ENCODE peak calls at places on chromosomes 16 and 17, in eight cellular contexts. X is tibial nerve; G is GOT3; Z is effector CD4-positive, alpha-beta T cell; J is AG09309; B is LHCN-M2; D is GM13977; Y is uterus. F is an unnamed sample.

GRCh38 chr17:54435966-54436365 is 464.7 kb upstream of the TOM1L1 start:
- DNase-seq in X (no peak), G (no peak), Z (no peak), J (no peak), B (no peak), D (no peak), Y (no peak), F (no peak)

GRCh38 chr16:46961373-46962353 is 11.8 kb downstream of the DNAJA2 start:
- DNase-seq in X (no peak), G (no peak), Z (peak; percentile 12), J (no peak), B (no peak), D (no peak), Y (no peak), F (peak; percentile 31)

GRCh38 chr16:971582-971905 is 760 bp upstream of the LMF1 start:
- DNase-seq in X (no peak), G (no peak), Z (no peak), J (no peak), B (no peak), D (no peak), Y (no peak), F (no peak)

GRCh38 chr16:2475413-2476344 is 752 bp downstream of the TBC1D24 start:
- DNase-seq in X (no peak), G (no peak), Z (no peak), J (no peak), B (no peak), D (peak; percentile 72), Y (no peak), F (no peak)

GRCh38 chr17:5203178-5203907 is 11.7 kb upstream of the ZNF594 start:
- DNase-seq in X (no peak), G (no peak), Z (no peak), J (no peak), B (peak; percentile 8), D (no peak), Y (no peak), F (peak; percentile 59)

GRCh38 chr17:57899822-57900221 is 50.0 kb upstream of the MRPS23 start:
- DNase-seq in X (no peak), G (no peak), Z (no peak), J (no peak), B (no peak), D (no peak), Y (peak; percentile 42), F (no peak)

GRCh38 chr16:4409081-4409932 is 7.1 kb downstream of the CORO7 start:
- DNase-seq in X (no peak), G (no peak), Z (no peak), J (no peak), B (peak; percentile 91), D (no peak), Y (no peak), F (no peak)

GRCh38 chr16:8665529-8665928 is 8.9 kb upstream of the ABAT start:
- DNase-seq in X (no peak), G (no peak), Z (no peak), J (no peak), B (no peak), D (no peak), Y (no peak), F (no peak)

GRCh38 chr16:88358033-88358481 is 24.7 kb upstream of the ZNF469 start:
- DNase-seq in X (no peak), G (no peak), Z (no peak), J (no peak), B (no peak), D (no peak), Y (no peak), F (no peak)

GRCh38 chr17:12727076-12727750 is 61.5 kb downstream of the MYOCD start:
- DNase-seq in X (no peak), G (no peak), Z (no peak), J (no peak), B (no peak), D (no peak), Y (no peak), F (peak; percentile 88)

GRCh38 chr17:17032131-17032692 is 10.0 kb upstream of the MPRIP start:
- DNase-seq in X (no peak), G (no peak), Z (no peak), J (peak; percentile 61), B (peak; percentile 79), D (no peak), Y (no peak), F (peak; percentile 51)

GRCh38 chr17:77793146-77793887 is 165.2 kb upstream of the TNRC6C start:
- DNase-seq in X (no peak), G (no peak), Z (no peak), J (no peak), B (no peak), D (no peak), Y (no peak), F (no peak)

GRCh38 chr17:77516902-77517301 is 376.1 kb downstream of the SEC14L1 start:
- DNase-seq in X (no peak), G (no peak), Z (no peak), J (no peak), B (peak; percentile 52), D (no peak), Y (no peak), F (peak; percentile 96)

GRCh38 chr17:42526031-42526444 is 10.0 kb upstream of the NAGLU start:
- DNase-seq in X (no peak), G (no peak), Z (no peak), J (no peak), B (no peak), D (no peak), Y (no peak), F (peak; percentile 65)

GRCh38 chr16:4788489-4788889 is 344 bp upstream of the SEPTIN12 start:
- DNase-seq in X (no peak), G (no peak), Z (no peak), J (no peak), B (no peak), D (no peak), Y (no peak), F (no peak)

GRCh38 chr17:7717756-7718350 is 309 bp downstream of the DNAH2 start:
- DNase-seq in X (no peak), G (no peak), Z (no peak), J (no peak), B (peak; percentile 23), D (no peak), Y (no peak), F (no peak)

GRCh38 chr17:8709006-8709405 is 35.6 kb downstream of the CCDC42 start:
- DNase-seq in X (no peak), G (no peak), Z (no peak), J (no peak), B (no peak), D (no peak), Y (no peak), F (no peak)

GRCh38 chr16:75265911-75266701 is 14.7 kb upstream of the BCAR1 start:
- DNase-seq in X (peak; percentile 37), G (peak; percentile 31), Z (no peak), J (no peak), B (peak; percentile 67), D (peak; percentile 96), Y (peak; percentile 84), F (peak; percentile 42)

GRCh38 chr16:71961066-71962039 is 38.8 kb downstream of the PKD1L3 start:
- DNase-seq in X (peak; percentile 89), G (peak; percentile 45), Z (peak; percentile 70), J (peak; percentile 69), B (peak; percentile 93), D (peak; percentile 73), Y (peak; percentile 77), F (peak; percentile 92)

GRCh38 chr16:66905633-66906539 is 12.8 kb downstream of the CDH16 start:
- DNase-seq in X (no peak), G (no peak), Z (no peak), J (no peak), B (no peak), D (no peak), Y (no peak), F (no peak)

GRCh38 chr16:81457326-81458133 is 12.9 kb downstream of the CMIP start:
- DNase-seq in X (no peak), G (no peak), Z (no peak), J (peak; percentile 20), B (no peak), D (no peak), Y (no peak), F (peak; percentile 68)

GRCh38 chr17:32261521-32261792 is 4.2 kb upstream of the RHBDL3 start:
- DNase-seq in X (no peak), G (no peak), Z (no peak), J (no peak), B (no peak), D (no peak), Y (no peak), F (no peak)

GRCh38 chr16:15857779-15858560 is 1.1 kb upstream of the MYH11 start:
- DNase-seq in X (peak; percentile 5), G (no peak), Z (no peak), J (no peak), B (no peak), D (peak; percentile 46), Y (peak; percentile 74), F (no peak)

GRCh38 chr16:1581804-1582203 is 30.1 kb downstream of the IFT140 start:
- DNase-seq in X (no peak), G (no peak), Z (no peak), J (no peak), B (no peak), D (no peak), Y (no peak), F (no peak)

GRCh38 chr17:62760059-62760887 is 47.8 kb downstream of the MARCHF10 start:
- DNase-seq in X (no peak), G (no peak), Z (no peak), J (peak; percentile 52), B (peak; percentile 34), D (no peak), Y (no peak), F (peak; percentile 66)

GRCh38 chr16:11672206-11673090 is 4.2 kb downstream of the SNN start:
- DNase-seq in X (no peak), G (no peak), Z (no peak), J (no peak), B (no peak), D (no peak), Y (no peak), F (no peak)

GRCh38 chr16:88329726-88330700 is 52.7 kb upstream of the ZNF469 start:
- DNase-seq in X (no peak), G (no peak), Z (no peak), J (peak; percentile 78), B (no peak), D (no peak), Y (no peak), F (no peak)

F was measured in fibroblast of mammary gland.